ENCODE peak calls at places on chromosome 20, in eight cellular contexts. L is BJ, R is heart right ventricle, T is iPS DF 6.9, O is aorta, M is lower lobe of right lung, U is sigmoid colon, F is PC-9. E is an unnamed sample.

GRCh38 chr20:57793421-57793820 is 83.6 kb upstream of the PMEPA1 start:
- DNase-seq in L (no peak), R (no peak), T (no peak), O (peak), M (no peak), U (no peak), F (no peak), E (no peak)

GRCh38 chr20:5559937-5560336 is 190.3 kb upstream of the SHLD1 start:
- DNase-seq in L (no peak), R (no peak), T (no peak), O (no peak), M (no peak), U (no peak), F (no peak), E (no peak)

GRCh38 chr20:38426006-38426405 is 9.1 kb downstream of the SNHG17 start:
- DNase-seq in L (peak), R (no peak), T (no peak), O (no peak), M (no peak), U (no peak), F (no peak), E (no peak)

GRCh38 chr20:54510546-54511129 is 35.2 kb downstream of the DOK5 start:
- DNase-seq in L (no peak), R (peak), T (no peak), O (no peak), M (no peak), U (no peak), F (no peak), E (no peak)

GRCh38 chr20:2691663-2692035 is 931 bp upstream of the EBF4 start:
- DNase-seq in L (no peak), R (no peak), T (no peak), O (peak), M (no peak), U (no peak), F (no peak), E (no peak)

GRCh38 chr20:21234324-21234723 is 68.8 kb upstream of the XRN2 start:
- DNase-seq in L (no peak), R (no peak), T (no peak), O (no peak), M (no peak), U (no peak), F (no peak), E (no peak)

GRCh38 chr20:41161886-41162285 is 24.5 kb downstream of the PLCG1 start:
- DNase-seq in L (no peak), R (no peak), T (no peak), O (no peak), M (no peak), U (no peak), F (no peak), E (no peak)

GRCh38 chr20:40192083-40192482 is 497.0 kb downstream of the MAFB start:
- DNase-seq in L (no peak), R (no peak), T (no peak), O (no peak), M (no peak), U (no peak), F (no peak), E (no peak)

GRCh38 chr20:38109025-38109541 is 56.0 kb downstream of the TGM2 start:
- DNase-seq in L (peak), R (peak), T (no peak), O (no peak), M (no peak), U (peak), F (no peak), E (peak)

GRCh38 chr20:4465855-4466545 is 255.7 kb upstream of the PRND start:
- DNase-seq in L (no peak), R (no peak), T (no peak), O (no peak), M (no peak), U (no peak), F (peak), E (no peak)

GRCh38 chr20:33993800-33994623 is at the start of gene RALY:
- DNase-seq in L (no peak), R (peak), T (no peak), O (peak), M (peak), U (peak), F (peak), E (peak)

GRCh38 chr20:33992145-33992922 is 1.4 kb upstream of the RALY start:
- DNase-seq in L (no peak), R (no peak), T (no peak), O (no peak), M (no peak), U (no peak), F (peak), E (no peak)

GRCh38 chr20:33990075-33990474 is 3.6 kb upstream of the RALY start:
- DNase-seq in L (no peak), R (no peak), T (no peak), O (no peak), M (no peak), U (no peak), F (no peak), E (no peak)

GRCh38 chr20:33992923-33993799 is 550 bp upstream of the RALY start:
- DNase-seq in L (peak), R (peak), T (peak), O (peak), M (peak), U (peak), F (peak), E (peak)

GRCh38 chr20:33991498-33991897 is 2.2 kb upstream of the RALY start:
- DNase-seq in L (no peak), R (no peak), T (no peak), O (no peak), M (no peak), U (no peak), F (no peak), E (no peak)
- H3K4me3 ChIP-seq in L (no peak), R (no peak), T (no peak), O (no peak), M (peak), U (no peak), F (peak), E (no peak)

GRCh38 chr20:60102665-60103210 is 144.5 kb downstream of the CDH26 start:
- DNase-seq in L (no peak), R (no peak), T (no peak), O (no peak), M (no peak), U (no peak), F (no peak), E (no peak)
- H3K4me3 ChIP-seq in L (no peak), R (no peak), T (no peak), O (no peak), M (no peak), U (no peak), F (no peak), E (no peak)

GRCh38 chr20:47347661-47348462 is 8.6 kb downstream of the ZMYND8 start:
- DNase-seq in L (no peak), R (no peak), T (no peak), O (no peak), M (no peak), U (no peak), F (no peak), E (no peak)
- H3K4me3 ChIP-seq in L (no peak), R (no peak), T (no peak), O (no peak), M (no peak), U (no peak), F (no peak), E (no peak)

DNA sequence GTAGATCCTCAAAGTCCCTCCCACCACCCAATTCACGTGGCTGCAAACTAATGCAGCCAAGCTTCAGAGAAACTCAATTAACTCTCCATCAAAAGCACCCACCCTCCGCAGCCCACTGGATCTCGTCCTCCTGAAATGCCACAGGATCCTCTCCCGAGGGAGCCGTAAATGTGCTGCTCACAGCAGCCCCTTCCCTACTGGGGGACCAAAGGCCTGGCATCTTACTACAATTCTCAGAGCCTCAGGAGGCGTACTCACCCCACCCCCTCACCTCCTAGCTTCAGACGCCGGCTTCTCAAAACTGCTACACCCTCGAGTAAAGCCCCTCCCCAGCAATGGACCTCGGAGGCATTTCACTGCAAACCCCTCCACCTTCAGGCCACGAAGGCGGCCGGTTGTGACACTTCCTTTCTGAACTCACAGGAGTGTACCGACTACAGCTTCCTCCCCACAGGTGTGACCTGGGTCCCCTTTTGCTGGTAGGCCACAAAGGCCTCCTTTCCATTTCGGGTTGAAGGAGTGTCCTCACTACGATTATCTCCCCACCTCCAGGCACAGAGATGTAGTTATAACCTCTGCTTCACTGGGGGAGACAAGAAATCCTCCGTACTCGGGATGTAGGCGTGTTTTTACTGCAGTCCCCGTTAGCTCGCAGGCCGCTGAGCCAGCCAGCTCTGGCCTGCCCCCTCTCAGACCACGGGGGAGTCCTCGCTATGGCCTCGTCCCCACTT is 722 bp downstream of the CPNE1 start:
- DNase-seq in L (no peak), R (peak), T (no peak), O (no peak), M (peak), U (no peak), F (peak), E (peak)
- H3K4me3 ChIP-seq in L (peak), R (peak), T (peak), O (peak), M (peak), U (peak), F (peak), E (peak)

GRCh38 chr20:846894-847278 is 13.4 kb downstream of the FAM110A start:
- DNase-seq in L (no peak), R (no peak), T (no peak), O (no peak), M (peak), U (no peak), F (no peak), E (no peak)
- H3K4me3 ChIP-seq in L (no peak), R (no peak), T (no peak), O (no peak), M (peak), U (no peak), F (no peak), E (no peak)

GRCh38 chr20:52104546-52105044 is 87.0 kb downstream of the ZFP64 start:
- DNase-seq in L (no peak), R (no peak), T (no peak), O (no peak), M (no peak), U (no peak), F (peak), E (no peak)
- H3K4me3 ChIP-seq in L (peak), R (peak), T (peak), O (peak), M (peak), U (peak), F (peak), E (peak)

E was measured in tibial nerve.